ENCODE peak calls at places on chromosomes 12 and 14, in five cellular contexts. One of them, this sample, is unnamed.

GRCh38 chr14:38297681-38298080 is 41.8 kb upstream of the CLEC14A start:
- DNase-seq in H9: no peak
- DNase-seq in trophoblast cell: no peak
- DNase-seq in mesenchymal stem cell: peak; percentile 38
- DNase-seq in H1: no peak
- DNase-seq in this sample: no peak

GRCh38 chr14:95156153-95156764 is 1.1 kb downstream of the DICER1 start:
- DNase-seq in H9: no peak
- DNase-seq in mesenchymal stem cell: peak; percentile 46
- DNase-seq in H1: no peak
- DNase-seq in trophoblast cell: no peak
- DNase-seq in this sample: no peak

GRCh38 chr14:69610859-69611263 is 535 bp upstream of the SUSD6 start:
- DNase-seq in H9: no peak
- DNase-seq in H1: no peak
- DNase-seq in trophoblast cell: no peak
- DNase-seq in mesenchymal stem cell: peak; percentile 52
- DNase-seq in this sample: no peak

GRCh38 chr12:104583311-104583710 is 126.6 kb downstream of the CHST11 start:
- DNase-seq in H9: no peak
- DNase-seq in trophoblast cell: no peak
- DNase-seq in mesenchymal stem cell: no peak
- DNase-seq in H1: no peak
- DNase-seq in this sample: no peak

GRCh38 chr12:104886418-104887401 is 71.4 kb downstream of the SLC41A2 start:
- DNase-seq in H1: no peak
- DNase-seq in trophoblast cell: no peak
- DNase-seq in H9: no peak
- DNase-seq in mesenchymal stem cell: peak; percentile 81
- DNase-seq in this sample: no peak

GRCh38 chr12:132719141-132719953 is 8.7 kb downstream of the PGAM5 start:
- DNase-seq in H1: no peak
- DNase-seq in trophoblast cell: no peak
- DNase-seq in mesenchymal stem cell: no peak
- DNase-seq in H9: no peak
- DNase-seq in this sample: no peak

GRCh38 chr12:116397148-116397547 is 119.7 kb upstream of the MED13L start:
- DNase-seq in H1: no peak
- DNase-seq in trophoblast cell: peak; percentile 33
- DNase-seq in mesenchymal stem cell: peak; percentile 80
- DNase-seq in H9: no peak
- DNase-seq in this sample: no peak

GRCh38 chr12:87317302-87317701 is 711.9 kb downstream of the C12orf50 start:
- DNase-seq in mesenchymal stem cell: no peak
- DNase-seq in H9: no peak
- DNase-seq in H1: no peak
- DNase-seq in trophoblast cell: no peak
- DNase-seq in this sample: no peak

GRCh38 chr14:93048843-93049242 is 66.9 kb downstream of the ITPK1 start:
- DNase-seq in mesenchymal stem cell: no peak
- DNase-seq in H1: no peak
- DNase-seq in H9: no peak
- DNase-seq in trophoblast cell: no peak
- DNase-seq in this sample: no peak

GRCh38 chr14:100865682-100866591 is 37.6 kb downstream of the RTL1 start:
- DNase-seq in mesenchymal stem cell: no peak
- DNase-seq in trophoblast cell: no peak
- DNase-seq in H9: no peak
- DNase-seq in H1: no peak
- DNase-seq in this sample: no peak

GRCh38 chr14:103840016-103840415 is 7.4 kb downstream of the PPP1R13B start:
- DNase-seq in trophoblast cell: no peak
- DNase-seq in mesenchymal stem cell: no peak
- DNase-seq in H9: no peak
- DNase-seq in H1: no peak
- DNase-seq in this sample: no peak

GRCh38 chr14:58571256-58571655 is 66.5 kb upstream of the DACT1 start:
- DNase-seq in trophoblast cell: peak; percentile 83
- DNase-seq in H1: no peak
- DNase-seq in H9: no peak
- DNase-seq in mesenchymal stem cell: no peak
- DNase-seq in this sample: no peak

GRCh38 chr14:67977468-67978034 is 158.0 kb downstream of the RAD51B start:
- DNase-seq in H9: no peak
- DNase-seq in mesenchymal stem cell: no peak
- DNase-seq in H1: no peak
- DNase-seq in trophoblast cell: no peak
- DNase-seq in this sample: no peak

GRCh38 chr12:8832500-8832899 is 10.1 kb downstream of the A2ML1 start:
- DNase-seq in mesenchymal stem cell: no peak
- DNase-seq in H1: no peak
- DNase-seq in trophoblast cell: no peak
- DNase-seq in H9: no peak
- DNase-seq in this sample: no peak

GRCh38 chr14:75430106-75430505 is 2.3 kb downstream of the JDP2 start:
- DNase-seq in H1: no peak
- DNase-seq in trophoblast cell: no peak
- DNase-seq in mesenchymal stem cell: peak; percentile 85
- DNase-seq in H9: peak; percentile 21
- DNase-seq in this sample: no peak

GRCh38 chr14:65585216-65585615 is 172.7 kb downstream of the FUT8 start:
- DNase-seq in mesenchymal stem cell: no peak
- DNase-seq in H9: no peak
- DNase-seq in H1: no peak
- DNase-seq in trophoblast cell: no peak
- DNase-seq in this sample: no peak

GRCh38 chr12:65039306-65039705 is 81.8 kb downstream of the WIF1 start:
- DNase-seq in H1: no peak
- DNase-seq in mesenchymal stem cell: no peak
- DNase-seq in trophoblast cell: no peak
- DNase-seq in H9: peak; percentile 71
- DNase-seq in this sample: no peak

GRCh38 chr12:70606001-70606400 is 31.2 kb downstream of the PTPRB start:
- DNase-seq in mesenchymal stem cell: no peak
- DNase-seq in H1: no peak
- DNase-seq in H9: no peak
- DNase-seq in trophoblast cell: no peak
- DNase-seq in this sample: no peak

GRCh38 chr14:98140862-98141261 is 1131.1 kb downstream of the BCL11B start:
- DNase-seq in trophoblast cell: no peak
- DNase-seq in mesenchymal stem cell: no peak
- DNase-seq in H1: no peak
- DNase-seq in H9: no peak
- DNase-seq in this sample: no peak

GRCh38 chr14:78902010-78902623 is 731.9 kb downstream of the NRXN3 start:
- DNase-seq in H1: no peak
- DNase-seq in trophoblast cell: peak; percentile 12
- DNase-seq in mesenchymal stem cell: peak; percentile 19
- DNase-seq in H9: peak; percentile 50
- DNase-seq in this sample: peak; percentile 37

GRCh38 chr14:59511916-59512530 is 27.7 kb downstream of the JKAMP start:
- DNase-seq in H1: peak; percentile 17
- DNase-seq in mesenchymal stem cell: no peak
- DNase-seq in trophoblast cell: peak; percentile 10
- DNase-seq in H9: peak; percentile 71
- DNase-seq in this sample: peak; percentile 66

GRCh38 chr14:28751467-28752058 is 15.0 kb upstream of the FOXG1 start:
- DNase-seq in H1: no peak
- DNase-seq in H9: peak; percentile 72
- DNase-seq in trophoblast cell: peak; percentile 80
- DNase-seq in mesenchymal stem cell: peak; percentile 44
- DNase-seq in this sample: no peak

GRCh38 chr12:28172434-28173030 is 17.7 kb upstream of the CCDC91 start:
- DNase-seq in H9: peak; percentile 34
- DNase-seq in trophoblast cell: peak; percentile 70
- DNase-seq in H1: no peak
- DNase-seq in mesenchymal stem cell: peak; percentile 59
- DNase-seq in this sample: peak; percentile 4

GRCh38 chr12:131266591-131267467 is 313.1 kb downstream of the ADGRD1 start:
- DNase-seq in trophoblast cell: no peak
- DNase-seq in H9: no peak
- DNase-seq in mesenchymal stem cell: no peak
- DNase-seq in H1: no peak
- DNase-seq in this sample: no peak

GRCh38 chr12:1246637-1247036 is 255.6 kb downstream of the ERC1 start:
- DNase-seq in trophoblast cell: peak; percentile 12
- DNase-seq in H9: no peak
- DNase-seq in mesenchymal stem cell: peak; percentile 10
- DNase-seq in H1: no peak
- DNase-seq in this sample: no peak

GRCh38 chr14:97056086-97056485 is 258.9 kb downstream of the VRK1 start:
- DNase-seq in mesenchymal stem cell: no peak
- DNase-seq in trophoblast cell: no peak
- DNase-seq in H1: no peak
- DNase-seq in H9: no peak
- DNase-seq in this sample: no peak

GRCh38 chr12:112808176-112808575 is 16.6 kb downstream of the RPH3A start:
- DNase-seq in trophoblast cell: no peak
- DNase-seq in mesenchymal stem cell: no peak
- DNase-seq in H1: no peak
- DNase-seq in H9: no peak
- DNase-seq in this sample: no peak

GRCh38 chr12:3777206-3777809 is 24.4 kb upstream of the CRACR2A start:
- DNase-seq in H1: no peak
- DNase-seq in H9: no peak
- DNase-seq in mesenchymal stem cell: peak; percentile 48
- DNase-seq in trophoblast cell: peak; percentile 68
- DNase-seq in this sample: peak; percentile 23

GRCh38 chr14:75393794-75394193 is 34.0 kb upstream of the JDP2 start:
- DNase-seq in trophoblast cell: no peak
- DNase-seq in mesenchymal stem cell: no peak
- DNase-seq in H1: no peak
- DNase-seq in H9: no peak
- DNase-seq in this sample: no peak

GRCh38 chr12:27822076-27822712 is 42.2 kb upstream of the MANSC4 start:
- DNase-seq in mesenchymal stem cell: peak; percentile 70
- DNase-seq in H9: no peak
- DNase-seq in H1: no peak
- DNase-seq in trophoblast cell: peak; percentile 83
- DNase-seq in this sample: no peak

GRCh38 chr12:78181544-78182162 is 351.0 kb downstream of the NAV3 start:
- DNase-seq in H1: no peak
- DNase-seq in trophoblast cell: peak; percentile 69
- DNase-seq in H9: no peak
- DNase-seq in mesenchymal stem cell: peak; percentile 16
- DNase-seq in this sample: no peak

GRCh38 chr12:73629893-73630872 is 907.5 kb upstream of the ATXN7L3B start:
- DNase-seq in H9: peak; percentile 40
- DNase-seq in trophoblast cell: no peak
- DNase-seq in mesenchymal stem cell: no peak
- DNase-seq in H1: peak; percentile 17
- DNase-seq in this sample: no peak
- H2BK12ac ChIP-seq in H9: no peak overlapping the region
- H2BK12ac ChIP-seq in trophoblast cell: no peak overlapping the region
- H2BK12ac ChIP-seq in mesenchymal stem cell: no peak overlapping the region
- H2BK12ac ChIP-seq in H1: no peak overlapping the region
- H2BK12ac ChIP-seq in this sample: no peak overlapping the region

GRCh38 chr12:125015680-125016310 is 22.4 kb downstream of the BRI3BP start:
- DNase-seq in H1: no peak
- DNase-seq in trophoblast cell: peak; percentile 86
- DNase-seq in H9: no peak
- DNase-seq in mesenchymal stem cell: no peak
- DNase-seq in this sample: no peak

GRCh38 chr12:125017801-125018200 is 24.4 kb downstream of the BRI3BP start:
- DNase-seq in H1: no peak
- DNase-seq in mesenchymal stem cell: no peak
- DNase-seq in trophoblast cell: no peak
- DNase-seq in H9: no peak
- DNase-seq in this sample: no peak

GRCh38 chr12:125013816-125014442 is 20.5 kb downstream of the BRI3BP start:
- DNase-seq in H9: no peak
- DNase-seq in H1: no peak
- DNase-seq in trophoblast cell: no peak
- DNase-seq in mesenchymal stem cell: no peak
- DNase-seq in this sample: no peak

GRCh38 chr12:125018356-125018755 is 24.9 kb downstream of the BRI3BP start:
- DNase-seq in H9: no peak
- DNase-seq in mesenchymal stem cell: no peak
- DNase-seq in trophoblast cell: no peak
- DNase-seq in H1: no peak
- DNase-seq in this sample: no peak

GRCh38 chr12:125014526-125014925 is 21.1 kb downstream of the BRI3BP start:
- DNase-seq in mesenchymal stem cell: no peak
- DNase-seq in H1: no peak
- DNase-seq in trophoblast cell: no peak
- DNase-seq in H9: no peak
- DNase-seq in this sample: no peak
- H2BK12ac ChIP-seq in mesenchymal stem cell: no peak overlapping the region
- H2BK12ac ChIP-seq in H1: no peak overlapping the region
- H2BK12ac ChIP-seq in trophoblast cell: no peak overlapping the region
- H2BK12ac ChIP-seq in H9: no peak overlapping the region
- H2BK12ac ChIP-seq in this sample: no peak overlapping the region

GRCh38 chr12:76190249-76190648 is 105.8 kb upstream of the NAP1L1 start:
- DNase-seq in H1: no peak
- DNase-seq in trophoblast cell: no peak
- DNase-seq in mesenchymal stem cell: no peak
- DNase-seq in H9: no peak
- DNase-seq in this sample: no peak

GRCh38 chr12:76195920-76196319 is 111.4 kb upstream of the NAP1L1 start:
- DNase-seq in H1: no peak
- DNase-seq in H9: no peak
- DNase-seq in mesenchymal stem cell: no peak
- DNase-seq in trophoblast cell: peak; percentile 18
- DNase-seq in this sample: no peak

GRCh38 chr12:76194724-76195123 is 110.2 kb upstream of the NAP1L1 start:
- DNase-seq in trophoblast cell: no peak
- DNase-seq in H9: no peak
- DNase-seq in mesenchymal stem cell: no peak
- DNase-seq in H1: no peak
- DNase-seq in this sample: no peak

GRCh38 chr12:76193961-76194360 is 109.5 kb upstream of the NAP1L1 start:
- DNase-seq in trophoblast cell: no peak
- DNase-seq in mesenchymal stem cell: no peak
- DNase-seq in H1: no peak
- DNase-seq in H9: no peak
- DNase-seq in this sample: no peak

DNA sequence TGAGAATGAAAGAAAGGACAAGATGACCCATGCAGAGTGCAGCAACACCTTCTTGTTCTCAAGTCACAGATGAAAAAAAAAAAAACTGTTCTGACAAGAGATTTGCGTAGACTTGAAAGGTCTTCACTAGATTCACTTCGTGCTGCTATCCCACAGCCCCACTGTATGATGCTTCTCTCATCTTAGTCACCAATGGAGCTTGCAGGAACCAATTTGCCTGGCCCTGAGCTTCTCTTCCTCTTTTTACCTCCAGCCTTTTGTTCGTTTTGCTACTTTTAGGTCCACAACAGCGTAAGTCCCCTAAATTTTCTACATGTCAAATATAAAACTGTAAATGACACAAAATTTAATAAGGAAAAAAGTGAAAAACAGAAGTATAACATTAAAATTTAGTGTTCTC is 107.9 kb upstream of the NAP1L1 start:
- DNase-seq in trophoblast cell: no peak
- DNase-seq in mesenchymal stem cell: no peak
- DNase-seq in H9: no peak
- DNase-seq in H1: no peak
- DNase-seq in this sample: no peak
- H2BK12ac ChIP-seq in trophoblast cell: no peak overlapping the region
- H2BK12ac ChIP-seq in mesenchymal stem cell: no peak overlapping the region
- H2BK12ac ChIP-seq in H9: no peak overlapping the region
- H2BK12ac ChIP-seq in H1: no peak overlapping the region
- H2BK12ac ChIP-seq in this sample: no peak overlapping the region

GRCh38 chr14:77805703-77806102 is 5.8 kb downstream of the ADCK1 start:
- DNase-seq in mesenchymal stem cell: no peak
- DNase-seq in trophoblast cell: no peak
- DNase-seq in H9: no peak
- DNase-seq in H1: no peak
- DNase-seq in this sample: no peak
- H2BK12ac ChIP-seq in mesenchymal stem cell: no peak overlapping the region
- H2BK12ac ChIP-seq in trophoblast cell: no peak overlapping the region
- H2BK12ac ChIP-seq in H9: no peak overlapping the region
- H2BK12ac ChIP-seq in H1: no peak overlapping the region
- H2BK12ac ChIP-seq in this sample: no peak overlapping the region

This sample was measured in neuronal stem cell.